ENCODE peak calls at places on chromosomes 6 and 20, in eight cellular contexts. O, F, N, Q, B, T, G and K are unnamed samples.
A peak's percentile ranks its signal among the peaks of the same experiment; 100 is the strongest.

GRCh38 chr6:7267521-7268091 is 45.4 kb downstream of the SSR1 start:
- DNase-seq in O (no peak), F (peak; percentile 94), N (peak; percentile 96), Q (peak; percentile 90), B (peak; percentile 78), T (peak; percentile 72), G (peak; percentile 98), K (no peak)

GRCh38 chr20:21526776-21527175 is 12.9 kb upstream of the NKX2-2 start:
- DNase-seq in O (no peak), F (no peak), N (no peak), Q (no peak), B (no peak), T (no peak), G (no peak), K (no peak)

GRCh38 chr6:39059496-39060310 is 11.1 kb downstream of the GLP1R start:
- DNase-seq in O (no peak), F (no peak), N (no peak), Q (no peak), B (no peak), T (no peak), G (no peak), K (no peak)

GRCh38 chr6:14286144-14286543 is 168.6 kb downstream of the CD83 start:
- DNase-seq in O (no peak), F (peak; percentile 90), N (no peak), Q (no peak), B (no peak), T (no peak), G (no peak), K (no peak)

GRCh38 chr20:37994512-37994911 is 38.7 kb downstream of the TTI1 start:
- DNase-seq in O (no peak), F (peak; percentile 64), N (no peak), Q (no peak), B (peak; percentile 33), T (peak; percentile 32), G (no peak), K (no peak)

GRCh38 chr6:139376604-139377218 is 2.3 kb upstream of the CITED2 start:
- DNase-seq in O (no peak), F (peak; percentile 41), N (peak; percentile 92), Q (no peak), B (peak; percentile 42), T (peak; percentile 39), G (no peak), K (no peak)

GRCh38 chr6:43444601-43445000 is 10.7 kb downstream of the DLK2 start:
- DNase-seq in O (no peak), F (no peak), N (no peak), Q (no peak), B (no peak), T (no peak), G (no peak), K (no peak)

GRCh38 chr20:31707994-31708744 is 14.5 kb downstream of the BCL2L1 start:
- DNase-seq in O (no peak), F (no peak), N (peak; percentile 84), Q (no peak), B (no peak), T (peak; percentile 80), G (peak; percentile 35), K (no peak)

GRCh38 chr20:57662313-57663240 is 42.4 kb upstream of the ZBP1 start:
- DNase-seq in O (no peak), F (no peak), N (peak; percentile 15), Q (peak; percentile 63), B (no peak), T (no peak), G (no peak), K (no peak)

GRCh38 chr20:46717818-46718541 is 8.5 kb downstream of the SLC2A10 start:
- DNase-seq in O (no peak), F (no peak), N (no peak), Q (no peak), B (no peak), T (no peak), G (no peak), K (no peak)

GRCh38 chr6:62039602-62040001 is 246.4 kb downstream of the KHDRBS2 start:
- DNase-seq in O (no peak), F (no peak), N (no peak), Q (no peak), B (no peak), T (no peak), G (no peak), K (no peak)

GRCh38 chr6:110581682-110582081 is 105.3 kb upstream of the SLC22A16 start:
- DNase-seq in O (no peak), F (no peak), N (no peak), Q (no peak), B (no peak), T (no peak), G (no peak), K (no peak)

GRCh38 chr6:21078497-21078896 is 515.1 kb upstream of the SOX4 start:
- DNase-seq in O (no peak), F (no peak), N (no peak), Q (no peak), B (no peak), T (no peak), G (no peak), K (no peak)

GRCh38 chr6:110646951-110647910 is 168.0 kb downstream of the CDK19 start:
- DNase-seq in O (no peak), F (no peak), N (no peak), Q (no peak), B (no peak), T (no peak), G (no peak), K (no peak)

GRCh38 chr6:169851641-169852503 is 100.5 kb downstream of the ERMARD start:
- DNase-seq in O (no peak), F (no peak), N (no peak), Q (no peak), B (peak; percentile 84), T (no peak), G (no peak), K (no peak)

GRCh38 chr6:15299430-15300131 is 53.7 kb downstream of the JARID2 start:
- DNase-seq in O (no peak), F (peak; percentile 46), N (no peak), Q (no peak), B (no peak), T (peak; percentile 35), G (no peak), K (peak; percentile 69)

GRCh38 chr6:154703094-154703493 is 30.1 kb upstream of the SCAF8 start:
- DNase-seq in O (no peak), F (no peak), N (no peak), Q (no peak), B (no peak), T (no peak), G (no peak), K (no peak)

GRCh38 chr6:33160728-33161323 is 31.4 kb downstream of the COL11A2 start:
- DNase-seq in O (no peak), F (peak; percentile 84), N (peak; percentile 31), Q (no peak), B (peak; percentile 95), T (peak; percentile 43), G (no peak), K (peak; percentile 32)

GRCh38 chr6:31945507-31946369 is at the start of gene CFB:
- DNase-seq in O (no peak), F (peak; percentile 86), N (peak; percentile 82), Q (peak; percentile 94), B (peak; percentile 77), T (peak; percentile 84), G (no peak), K (no peak)

GRCh38 chr6:111038534-111039252 is 48.6 kb upstream of the SLC16A10 start:
- DNase-seq in O (no peak), F (no peak), N (no peak), Q (no peak), B (no peak), T (no peak), G (no peak), K (peak; percentile 58)

GRCh38 chr6:111628117-111628866 is 22.6 kb upstream of the TRAF3IP2 start:
- DNase-seq in O (no peak), F (no peak), N (no peak), Q (no peak), B (no peak), T (no peak), G (no peak), K (no peak)

GRCh38 chr6:135888818-135889217 is 37.3 kb downstream of the PDE7B start:
- DNase-seq in O (no peak), F (no peak), N (no peak), Q (no peak), B (no peak), T (no peak), G (no peak), K (no peak)

GRCh38 chr6:122736606-122737005 is 42.9 kb upstream of the FABP7 start:
- DNase-seq in O (no peak), F (no peak), N (no peak), Q (no peak), B (no peak), T (no peak), G (no peak), K (no peak)

GRCh38 chr6:133333852-133334251 is 92.7 kb downstream of the EYA4 start:
- DNase-seq in O (no peak), F (no peak), N (no peak), Q (no peak), B (no peak), T (no peak), G (no peak), K (no peak)

GRCh38 chr20:62303327-62304226 is 780 bp downstream of the ADRM1 start:
- DNase-seq in O (no peak), F (no peak), N (peak; percentile 42), Q (peak; percentile 83), B (no peak), T (no peak), G (no peak), K (peak; percentile 60)

GRCh38 chr6:163383912-163384311 is 30.6 kb upstream of the QKI start:
- DNase-seq in O (no peak), F (peak; percentile 21), N (no peak), Q (no peak), B (peak; percentile 9), T (no peak), G (no peak), K (no peak)

GRCh38 chr20:52313335-52313963 is 121.9 kb upstream of the ZFP64 start:
- DNase-seq in O (no peak), F (peak; percentile 35), N (peak; percentile 19), Q (no peak), B (peak; percentile 78), T (no peak), G (peak; percentile 67), K (no peak)

GRCh38 chr6:118905851-118906250 is 11.9 kb downstream of the ASF1A start:
- DNase-seq in O (no peak), F (no peak), N (no peak), Q (no peak), B (no peak), T (no peak), G (no peak), K (no peak)

GRCh38 chr20:42484335-42484734 is 705.4 kb downstream of the PTPRT start:
- DNase-seq in O (no peak), F (no peak), N (no peak), Q (no peak), B (no peak), T (no peak), G (no peak), K (no peak)

GRCh38 chr6:123519191-123519510 is 117.6 kb downstream of the TRDN start:
- DNase-seq in O (no peak), F (no peak), N (peak; percentile 12), Q (no peak), B (no peak), T (peak; percentile 68), G (no peak), K (no peak)

GRCh38 chr20:53611449-53611894 is 17.8 kb upstream of the ZNF217 start:
- DNase-seq in O (no peak), F (peak; percentile 99), N (no peak), Q (no peak), B (peak; percentile 97), T (no peak), G (no peak), K (no peak)

GRCh38 chr6:23414204-23414501 is 711.9 kb upstream of the NRSN1 start:
- DNase-seq in O (no peak), F (peak; percentile 92), N (no peak), Q (no peak), B (peak; percentile 21), T (no peak), G (no peak), K (peak; percentile 44)

GRCh38 chr6:40956871-40957270 is 82.2 kb downstream of the UNC5CL start:
- DNase-seq in O (no peak), F (peak; percentile 44), N (no peak), Q (no peak), B (no peak), T (no peak), G (no peak), K (no peak)

GRCh38 chr20:49887251-49887827 is 28.0 kb downstream of the SPATA2 start:
- DNase-seq in O (no peak), F (peak; percentile 38), N (no peak), Q (no peak), B (no peak), T (no peak), G (no peak), K (no peak)